ENCODE peak calls at places on chromosomes 13 and 19, in four cellular contexts. N, K, S and G are unnamed samples.

GRCh38 chr13:46211116-46211515 is 612 bp upstream of the LRRC63 start:
- DNase-seq in N (peak), K (no peak), S (no peak), G (no peak)

GRCh38 chr13:22091971-22092300 is 421.1 kb downstream of the FGF9 start:
- DNase-seq in N (no peak), K (no peak), S (no peak), G (no peak)

GRCh38 chr19:13953021-13953531 is 767 bp downstream of the DCAF15 start:
- DNase-seq in N (peak), K (peak), S (no peak), G (peak)

GRCh38 chr13:20398459-20398858 is 127.2 kb downstream of the CRYL1 start:
- DNase-seq in N (no peak), K (no peak), S (no peak), G (no peak)

GRCh38 chr13:95540848-95541247 is 11.7 kb upstream of the CLDN10 start:
- DNase-seq in N (peak), K (no peak), S (no peak), G (no peak)

GRCh38 chr13:28059214-28059613 is 41.2 kb downstream of the FLT3 start:
- DNase-seq in N (peak), K (peak), S (no peak), G (no peak)

GRCh38 chr13:77565635-77566034 is 30.1 kb downstream of the SCEL start:
- DNase-seq in N (peak), K (peak), S (peak), G (no peak)

GRCh38 chr13:47499358-47500150 is 501.5 kb downstream of the SUCLA2 start:
- DNase-seq in N (no peak), K (peak), S (no peak), G (peak)

GRCh38 chr19:1132625-1133383 is 29.0 kb downstream of the GPX4 start:
- DNase-seq in N (no peak), K (no peak), S (no peak), G (no peak)

GRCh38 chr13:90568165-90568564 is 779.3 kb upstream of the MIR17HG start:
- DNase-seq in N (no peak), K (no peak), S (no peak), G (no peak)

GRCh38 chr13:75101997-75102720 is 379.8 kb downstream of the TBC1D4 start:
- DNase-seq in N (peak), K (peak), S (no peak), G (no peak)

GRCh38 chr19:47013041-47013517 is 6.6 kb upstream of the NPAS1 start:
- DNase-seq in N (peak), K (peak), S (peak), G (no peak)

GRCh38 chr19:17340302-17340870 is 3.0 kb downstream of the GTPBP3 start:
- DNase-seq in N (no peak), K (no peak), S (no peak), G (no peak)

GRCh38 chr13:76000131-76000530 is 364.0 kb downstream of the LMO7 start:
- DNase-seq in N (no peak), K (no peak), S (no peak), G (no peak)

GRCh38 chr19:2391118-2391725 is 31.2 kb downstream of the TMPRSS9 start:
- DNase-seq in N (peak), K (peak), S (peak), G (peak)

GRCh38 chr13:48906200-48906599 is 69.5 kb upstream of the FNDC3A start:
- DNase-seq in N (no peak), K (no peak), S (no peak), G (no peak)

GRCh38 chr13:89695343-89696257 is 1651.9 kb upstream of the MIR17HG start:
- DNase-seq in N (peak), K (no peak), S (peak), G (no peak)

GRCh38 chr13:51153527-51153926 is 42.5 kb upstream of the C13orf42 start:
- DNase-seq in N (no peak), K (no peak), S (no peak), G (no peak)

GRCh38 chr19:6020166-6020967 is 42.4 kb upstream of the RANBP3 start:
- DNase-seq in N (no peak), K (no peak), S (peak), G (no peak)

GRCh38 chr13:114140131-114140908 is 7.9 kb upstream of the RASA3 start:
- DNase-seq in N (no peak), K (no peak), S (no peak), G (no peak)